ENCODE peak calls at places on chromosomes 12 and 14, in six cellular contexts. One of them, this sample, is unnamed.

GRCh38 chr12:121005346-121005815 is 10.9 kb downstream of the C12orf43 start:
- ATAC-seq in GM12878: peak; percentile 87
- ATAC-seq in HepG2: peak; percentile 44
- ATAC-seq in upper lobe of left lung: peak; percentile 50
- ATAC-seq in K562: peak; percentile 92
- ATAC-seq in A549: peak; percentile 70
- ATAC-seq in this sample: no peak

GRCh38 chr14:89004195-89004594 is 179.7 kb downstream of the TTC8 start:
- ATAC-seq in K562: no peak
- ATAC-seq in A549: no peak
- ATAC-seq in HepG2: no peak
- ATAC-seq in GM12878: no peak
- ATAC-seq in upper lobe of left lung: peak; percentile 58
- ATAC-seq in this sample: no peak

GRCh38 chr12:95963104-95963503 is 20.0 kb downstream of the AMDHD1 start:
- ATAC-seq in A549: peak; percentile 82
- ATAC-seq in HepG2: no peak
- ATAC-seq in upper lobe of left lung: no peak
- ATAC-seq in GM12878: peak; percentile 84
- ATAC-seq in K562: no peak
- ATAC-seq in this sample: no peak

GRCh38 chr12:46221255-46222128 is 47.4 kb downstream of the SLC38A1 start:
- ATAC-seq in GM12878: no peak
- ATAC-seq in HepG2: no peak
- ATAC-seq in A549: no peak
- ATAC-seq in K562: peak; percentile 54
- ATAC-seq in upper lobe of left lung: no peak
- ATAC-seq in this sample: no peak

GRCh38 chr14:105358140-105358846 is 40.0 kb upstream of the TEX22 start:
- ATAC-seq in A549: no peak
- ATAC-seq in GM12878: no peak
- ATAC-seq in K562: no peak
- ATAC-seq in upper lobe of left lung: peak; percentile 20
- ATAC-seq in HepG2: peak; percentile 20
- ATAC-seq in this sample: peak; percentile 6

GRCh38 chr14:60204104-60204842 is 39.1 kb upstream of the DHRS7 start:
- ATAC-seq in upper lobe of left lung: no peak
- ATAC-seq in K562: no peak
- ATAC-seq in GM12878: peak; percentile 78
- ATAC-seq in A549: no peak
- ATAC-seq in HepG2: no peak
- ATAC-seq in this sample: no peak

GRCh38 chr12:88202500-88202899 is 60.4 kb downstream of the TMTC3 start:
- ATAC-seq in upper lobe of left lung: no peak
- ATAC-seq in HepG2: no peak
- ATAC-seq in GM12878: no peak
- ATAC-seq in K562: no peak
- ATAC-seq in A549: no peak
- ATAC-seq in this sample: no peak

GRCh38 chr12:6523708-6524107 is 10.6 kb upstream of the GAPDH start:
- ATAC-seq in A549: no peak
- ATAC-seq in HepG2: no peak
- ATAC-seq in upper lobe of left lung: no peak
- ATAC-seq in GM12878: no peak
- ATAC-seq in K562: no peak
- ATAC-seq in this sample: no peak

GRCh38 chr14:31677052-31677451 is 115.8 kb downstream of the NUBPL start:
- ATAC-seq in upper lobe of left lung: no peak
- ATAC-seq in HepG2: no peak
- ATAC-seq in A549: no peak
- ATAC-seq in GM12878: no peak
- ATAC-seq in K562: no peak
- ATAC-seq in this sample: no peak

GRCh38 chr12:129241852-129242251 is 388.6 kb downstream of the GLT1D1 start:
- ATAC-seq in A549: no peak
- ATAC-seq in K562: no peak
- ATAC-seq in GM12878: no peak
- ATAC-seq in upper lobe of left lung: no peak
- ATAC-seq in HepG2: no peak
- ATAC-seq in this sample: no peak

GRCh38 chr12:129245769-129246168 is 392.5 kb downstream of the GLT1D1 start:
- ATAC-seq in K562: no peak
- ATAC-seq in A549: no peak
- ATAC-seq in upper lobe of left lung: no peak
- ATAC-seq in HepG2: no peak
- ATAC-seq in GM12878: no peak
- ATAC-seq in this sample: no peak

GRCh38 chr12:129246630-129247029 is 393.4 kb downstream of the GLT1D1 start:
- ATAC-seq in upper lobe of left lung: no peak
- ATAC-seq in GM12878: no peak
- ATAC-seq in A549: no peak
- ATAC-seq in HepG2: no peak
- ATAC-seq in K562: no peak
- ATAC-seq in this sample: no peak
- TF ChIP-seq EP300 in upper lobe of left lung: no peak
- TF ChIP-seq EP300 in GM12878: no peak
- TF ChIP-seq EP300 in A549: no peak
- TF ChIP-seq EP300 in HepG2: no peak
- TF ChIP-seq EP300 in K562: no peak
- TF ChIP-seq EP300 in this sample: no peak

GRCh38 chr14:24187538-24187915 is 1.1 kb downstream of the IPO4 start:
- ATAC-seq in GM12878: no peak
- ATAC-seq in upper lobe of left lung: no peak
- ATAC-seq in K562: no peak
- ATAC-seq in A549: no peak
- ATAC-seq in HepG2: no peak
- ATAC-seq in this sample: no peak

GRCh38 chr14:24189460-24189859 is 844 bp upstream of the IPO4 start:
- ATAC-seq in A549: no peak
- ATAC-seq in upper lobe of left lung: no peak
- ATAC-seq in K562: no peak
- ATAC-seq in HepG2: no peak
- ATAC-seq in GM12878: no peak
- ATAC-seq in this sample: no peak

GRCh38 chr14:24189059-24189375 is 401 bp upstream of the IPO4 start:
- ATAC-seq in upper lobe of left lung: no peak
- ATAC-seq in HepG2: no peak
- ATAC-seq in K562: no peak
- ATAC-seq in GM12878: no peak
- ATAC-seq in A549: no peak
- ATAC-seq in this sample: no peak

GRCh38 chr14:24186831-24187537 is 1.6 kb downstream of the IPO4 start:
- ATAC-seq in upper lobe of left lung: no peak
- ATAC-seq in K562: no peak
- ATAC-seq in A549: no peak
- ATAC-seq in GM12878: no peak
- ATAC-seq in HepG2: no peak
- ATAC-seq in this sample: no peak

DNA sequence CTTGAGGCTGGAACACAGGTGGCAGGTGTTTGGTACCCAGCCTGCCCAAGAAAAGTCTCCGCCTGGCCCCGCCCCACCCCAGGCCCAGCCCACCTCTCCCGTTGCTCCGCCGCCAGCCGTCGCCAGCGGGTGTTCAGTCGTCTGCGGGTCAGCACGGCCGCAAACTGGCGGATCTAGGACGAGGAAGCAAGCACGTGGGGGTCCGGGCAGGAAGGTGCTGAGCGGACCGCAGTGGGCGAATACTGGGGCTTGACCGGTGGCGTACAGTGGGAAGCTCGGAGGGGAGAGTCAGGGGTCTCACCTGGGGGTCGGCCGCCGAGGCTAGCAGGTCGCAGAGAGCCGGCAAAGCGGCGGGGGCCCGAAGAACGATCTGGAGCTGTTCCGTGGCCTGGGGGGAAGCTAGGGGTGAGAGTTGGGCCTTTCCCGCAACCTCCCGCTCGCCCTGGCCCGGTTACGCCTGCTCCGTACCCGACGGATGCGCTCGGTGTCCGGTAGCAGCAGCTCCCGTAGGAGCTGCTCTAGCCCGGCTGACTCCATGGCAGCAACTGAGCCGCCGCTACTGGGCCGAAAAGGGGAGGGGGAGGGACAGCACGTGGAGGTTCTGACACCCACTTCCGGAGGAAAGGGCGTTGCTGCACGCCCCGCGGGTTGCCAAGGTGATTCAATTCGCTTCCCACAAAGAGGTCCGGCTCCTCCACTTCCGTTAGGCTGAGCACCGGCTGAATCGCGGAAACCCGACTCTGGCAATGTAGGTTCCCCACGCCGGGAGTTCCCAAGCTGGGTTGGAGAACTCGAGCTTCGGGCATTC is at the start of gene IPO4:
- ATAC-seq in K562: peak; percentile 96
- ATAC-seq in HepG2: peak; percentile 88
- ATAC-seq in A549: peak; percentile 94
- ATAC-seq in GM12878: peak; percentile 94
- ATAC-seq in upper lobe of left lung: peak; percentile 97
- ATAC-seq in this sample: peak; percentile 97
- TF ChIP-seq POLR2A in K562: peak; percentile 88
- TF ChIP-seq POLR2A in HepG2: no peak
- TF ChIP-seq POLR2A in A549: peak; percentile 81
- TF ChIP-seq POLR2A in GM12878: peak; percentile 94
- TF ChIP-seq POLR2A in upper lobe of left lung: no peak
- TF ChIP-seq POLR2A in this sample: peak; percentile 58

DNA sequence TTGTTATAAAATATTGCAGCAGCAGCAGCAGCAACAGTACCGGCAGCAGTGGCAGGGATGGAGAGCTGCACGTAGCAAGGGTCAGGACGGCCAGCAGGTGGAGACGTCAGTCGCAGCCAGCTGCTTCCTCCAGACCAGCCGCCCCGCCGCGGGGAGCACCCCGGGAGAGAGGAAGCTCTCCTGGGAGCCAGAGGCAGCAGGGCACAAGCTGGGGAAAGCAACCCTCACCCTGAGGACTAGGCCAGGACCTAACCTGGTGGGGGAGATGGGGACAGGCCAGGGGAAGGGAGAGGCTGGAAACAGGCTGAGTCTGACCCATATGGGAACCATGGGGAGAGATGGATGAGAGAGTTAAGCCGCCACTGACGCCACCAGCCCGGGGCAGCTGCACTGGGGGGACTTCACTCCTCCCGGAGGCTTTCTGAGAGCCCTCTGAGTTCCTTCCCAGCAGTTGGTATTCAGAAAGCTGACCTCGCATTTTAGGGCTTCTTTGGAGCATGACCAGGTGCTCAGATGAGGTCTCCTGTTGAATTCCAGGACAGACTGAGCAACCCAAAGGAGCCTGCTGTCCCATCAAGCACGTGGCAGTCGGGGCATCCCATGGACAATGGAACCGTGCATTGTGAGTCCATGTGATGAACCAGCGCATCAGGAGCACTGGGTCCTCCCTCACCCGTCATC is 56.3 kb downstream of the SPTB start:
- ATAC-seq in GM12878: peak; percentile 98
- ATAC-seq in upper lobe of left lung: peak; percentile 89
- ATAC-seq in K562: peak; percentile 92
- ATAC-seq in HepG2: peak; percentile 97
- ATAC-seq in A549: peak; percentile 99
- ATAC-seq in this sample: peak; percentile 92
- TF ChIP-seq EP300 in GM12878: no peak
- TF ChIP-seq EP300 in upper lobe of left lung: no peak
- TF ChIP-seq EP300 in K562: no peak
- TF ChIP-seq EP300 in HepG2: no peak
- TF ChIP-seq EP300 in A549: no peak
- TF ChIP-seq EP300 in this sample: no peak

DNA sequence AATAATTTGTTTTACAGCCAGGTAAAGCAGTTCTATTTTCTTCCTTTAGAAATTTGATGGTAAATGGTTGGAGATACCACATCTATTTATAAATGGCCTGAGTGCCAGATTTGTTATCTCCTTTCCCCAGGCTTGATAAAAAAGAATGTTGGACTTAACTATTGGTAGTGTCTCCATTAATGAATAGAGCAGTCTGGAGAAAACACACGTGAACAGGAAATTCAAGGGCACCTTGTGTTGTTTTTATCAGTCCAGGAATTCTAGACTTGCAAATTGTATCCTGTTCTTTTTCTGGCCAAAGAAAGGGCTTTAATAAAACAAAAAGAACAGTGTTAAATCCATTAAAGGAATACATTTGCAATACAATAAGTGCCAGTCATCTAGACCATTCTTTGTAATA is 40.8 kb upstream of the BMAL2 start:
- ATAC-seq in HepG2: no peak
- ATAC-seq in A549: no peak
- ATAC-seq in upper lobe of left lung: no peak
- ATAC-seq in GM12878: no peak
- ATAC-seq in K562: no peak
- ATAC-seq in this sample: no peak
- TF ChIP-seq POLR2A in HepG2: no peak
- TF ChIP-seq POLR2A in A549: no peak
- TF ChIP-seq POLR2A in upper lobe of left lung: no peak
- TF ChIP-seq POLR2A in GM12878: no peak
- TF ChIP-seq POLR2A in K562: no peak
- TF ChIP-seq POLR2A in this sample: no peak

DNA sequence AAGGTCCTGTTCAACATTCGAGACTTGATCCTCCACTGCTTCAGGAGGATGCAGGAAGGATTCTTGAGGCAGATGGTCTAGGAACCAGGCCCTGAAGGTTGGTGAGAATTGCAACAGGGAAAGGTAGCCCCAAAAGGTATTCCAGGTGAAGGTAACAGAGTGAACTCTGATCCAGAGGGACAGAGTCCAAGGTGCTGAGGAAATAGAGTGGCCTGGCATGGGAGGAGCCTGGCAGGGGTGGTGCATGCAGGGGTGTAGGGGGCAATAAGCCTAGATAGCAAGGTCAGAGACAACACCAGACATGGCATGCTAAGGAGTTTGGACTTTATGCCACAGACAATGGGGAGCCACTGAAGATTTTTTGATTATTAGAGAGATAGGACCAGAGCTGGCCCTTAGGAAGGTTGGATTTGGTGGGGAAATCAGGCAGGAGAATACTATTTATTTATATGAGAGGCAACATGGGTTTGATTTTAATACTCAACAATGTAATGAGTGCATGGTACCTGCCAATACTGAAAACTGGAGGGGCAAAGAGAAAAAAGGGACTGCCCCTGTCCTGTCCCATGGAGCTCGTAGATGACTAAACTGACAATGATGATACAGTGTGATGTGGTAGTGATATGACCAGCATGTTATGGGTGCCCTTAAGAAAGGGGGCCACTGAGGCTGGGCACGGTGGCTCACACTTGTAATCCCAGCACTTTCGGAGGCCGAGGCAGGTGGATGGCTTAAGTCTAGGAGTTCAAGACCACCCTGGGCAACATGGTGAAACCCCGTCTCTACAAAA is 50.5 kb upstream of the TMED10 start:
- ATAC-seq in upper lobe of left lung: no peak
- ATAC-seq in GM12878: no peak
- ATAC-seq in HepG2: no peak
- ATAC-seq in K562: no peak
- ATAC-seq in A549: no peak
- ATAC-seq in this sample: no peak
- TF ChIP-seq EP300 in upper lobe of left lung: no peak
- TF ChIP-seq EP300 in GM12878: no peak
- TF ChIP-seq EP300 in HepG2: no peak
- TF ChIP-seq EP300 in K562: no peak
- TF ChIP-seq EP300 in A549: no peak
- TF ChIP-seq EP300 in this sample: no peak

GRCh38 chr12:64404470-64405446 is 566 bp downstream of the XPOT start:
- ATAC-seq in HepG2: peak; percentile 55
- ATAC-seq in A549: peak; percentile 74
- ATAC-seq in K562: peak; percentile 73
- ATAC-seq in GM12878: peak; percentile 53
- ATAC-seq in upper lobe of left lung: peak; percentile 82
- ATAC-seq in this sample: peak; percentile 41
- TF ChIP-seq POLR2A in HepG2: peak; percentile 71
- TF ChIP-seq POLR2A in A549: peak; percentile 55
- TF ChIP-seq POLR2A in K562: peak; percentile 87
- TF ChIP-seq POLR2A in GM12878: peak; percentile 83
- TF ChIP-seq POLR2A in upper lobe of left lung: no peak
- TF ChIP-seq POLR2A in this sample: peak; percentile 65